ENCODE peak calls at places on chromosomes 12 and 14, in ten cellular contexts. W, G, K, E, U, X, Y, B, J and A are unnamed samples.

GRCh38 chr12:76310110-76310509 is 38.1 kb downstream of the BBS10 start:
- DNase-seq in K (peak; percentile 47), U (no peak), J (no peak), W (no peak), Y (no peak), X (no peak), G (no peak), B (no peak), E (no peak), A (no peak)

GRCh38 chr14:22471545-22472121 is 117.4 kb downstream of the DAD1 start:
- DNase-seq in E (no peak), W (peak; percentile 57), G (peak; percentile 14), Y (peak; percentile 32), U (peak; percentile 19), X (no peak), J (no peak), K (peak; percentile 37), B (no peak), A (peak; percentile 44)

GRCh38 chr12:79439179-79439825 is 251.5 kb downstream of the PAWR start:
- DNase-seq in G (no peak), Y (no peak), X (no peak), W (no peak), K (no peak), B (no peak), E (no peak), U (no peak), J (no peak), A (no peak)

GRCh38 chr12:24948452-24948815 is 467 bp downstream of the BCAT1 start:
- DNase-seq in X (peak; percentile 81), K (peak; percentile 46), W (no peak), E (no peak), U (no peak), Y (peak; percentile 26), G (peak; percentile 22), J (no peak), B (no peak), A (peak; percentile 19)

GRCh38 chr12:20376984-20377383 is 8.6 kb downstream of the PDE3A start:
- DNase-seq in J (no peak), X (no peak), Y (no peak), G (no peak), B (no peak), K (peak; percentile 50), E (no peak), W (no peak), U (no peak), A (no peak)

GRCh38 chr14:68153275-68153674 is 333.7 kb downstream of the RAD51B start:
- DNase-seq in U (no peak), B (no peak), X (no peak), W (no peak), Y (no peak), J (no peak), K (no peak), E (no peak), G (no peak), A (no peak)

GRCh38 chr14:90500665-90501370 is 104.0 kb downstream of the CALM1 start:
- DNase-seq in W (no peak), G (no peak), K (no peak), Y (no peak), X (no peak), U (no peak), J (no peak), B (no peak), E (peak; percentile 62), A (no peak)

GRCh38 chr12:22740656-22741350 is 115.8 kb downstream of the ETNK1 start:
- DNase-seq in K (no peak), Y (no peak), J (no peak), G (no peak), E (no peak), W (no peak), B (no peak), X (no peak), U (no peak), A (no peak)

GRCh38 chr12:30624009-30624408 is 71.7 kb downstream of the IPO8 start:
- DNase-seq in W (no peak), X (no peak), G (no peak), E (no peak), J (no peak), B (no peak), K (no peak), Y (no peak), U (peak; percentile 7), A (no peak)

GRCh38 chr12:122023339-122024131 is 1.9 kb downstream of the BCL7A start:
- DNase-seq in X (peak; percentile 65), G (peak; percentile 88), J (no peak), B (peak; percentile 47), U (peak; percentile 49), E (peak; percentile 87), Y (no peak), W (peak; percentile 77), K (peak; percentile 72), A (peak; percentile 35)

GRCh38 chr12:18296909-18297280 is 35.6 kb downstream of the PIK3C2G start:
- DNase-seq in X (no peak), E (no peak), G (no peak), J (no peak), Y (no peak), K (peak; percentile 11), W (no peak), B (no peak), U (no peak), A (no peak)

GRCh38 chr12:80100566-80100965 is 1.2 kb downstream of the OTOGL start:
- DNase-seq in X (no peak), W (no peak), E (no peak), U (no peak), G (peak; percentile 5), J (no peak), K (peak; percentile 58), Y (no peak), B (no peak), A (no peak)

GRCh38 chr12:28130625-28131598 is 59.3 kb upstream of the CCDC91 start:
- DNase-seq in E (peak; percentile 64), X (no peak), U (no peak), K (peak; percentile 96), J (no peak), W (peak; percentile 28), G (peak; percentile 51), B (no peak), Y (no peak), A (no peak)

GRCh38 chr12:93780115-93780641 is 103.0 kb downstream of the CRADD start:
- DNase-seq in U (no peak), E (peak; percentile 65), B (no peak), W (no peak), Y (no peak), X (no peak), K (peak; percentile 62), J (no peak), G (no peak), A (no peak)

GRCh38 chr14:99073401-99073800 is 198.6 kb downstream of the BCL11B start:
- DNase-seq in U (no peak), J (no peak), G (no peak), X (no peak), Y (no peak), E (no peak), B (peak; percentile 27), W (no peak), K (no peak), A (no peak)

GRCh38 chr14:99644723-99645544 is at the start of gene HHIPL1:
- DNase-seq in B (no peak), W (peak; percentile 49), X (no peak), E (no peak), U (no peak), J (no peak), K (peak; percentile 17), Y (no peak), G (peak; percentile 72), A (peak; percentile 45)

GRCh38 chr12:126558219-126558618 is 1493.0 kb downstream of the AACS start:
- DNase-seq in W (no peak), J (no peak), U (peak; percentile 51), Y (no peak), E (no peak), B (no peak), G (no peak), K (no peak), X (no peak), A (no peak)

GRCh38 chr12:78421011-78421410 is 443.6 kb upstream of the SYT1 start:
- DNase-seq in E (no peak), B (no peak), U (no peak), Y (no peak), W (no peak), J (no peak), G (no peak), X (no peak), K (no peak), A (no peak)

GRCh38 chr14:76752744-76753143 is 8.5 kb upstream of the VASH1 start:
- DNase-seq in Y (no peak), W (no peak), G (no peak), B (no peak), J (no peak), E (no peak), K (no peak), X (peak; percentile 41), U (no peak), A (no peak)

GRCh38 chr12:75975692-75976091 is 55.9 kb downstream of the PHLDA1 start:
- DNase-seq in J (no peak), E (no peak), G (no peak), W (no peak), B (no peak), U (peak; percentile 78), K (no peak), X (no peak), Y (no peak), A (no peak)

GRCh38 chr14:35229495-35230089 is 62.6 kb upstream of the PSMA6 start:
- DNase-seq in J (no peak), E (no peak), Y (no peak), G (no peak), W (no peak), U (peak; percentile 68), X (no peak), K (peak; percentile 18), B (no peak), A (no peak)

GRCh38 chr14:87489196-87489819 is 503.7 kb downstream of the GALC start:
- DNase-seq in K (no peak), E (no peak), Y (no peak), B (no peak), U (no peak), X (no peak), W (no peak), J (no peak), G (no peak), A (no peak)

GRCh38 chr14:65210827-65211192 is 108.5 kb upstream of the MAX start:
- DNase-seq in G (no peak), U (no peak), Y (no peak), K (no peak), W (no peak), B (no peak), X (no peak), E (no peak), J (no peak), A (no peak)

GRCh38 chr12:5428332-5429221 is 3.3 kb upstream of the NTF3 start:
- DNase-seq in Y (peak; percentile 38), G (peak; percentile 65), U (peak; percentile 78), B (no peak), E (no peak), X (no peak), W (no peak), J (no peak), K (peak; percentile 7), A (no peak)

GRCh38 chr12:93301171-93301570 is 76.6 kb upstream of the NUDT4 start:
- DNase-seq in B (no peak), J (no peak), Y (no peak), X (no peak), E (no peak), U (no peak), G (no peak), W (no peak), K (no peak), A (no peak)

GRCh38 chr12:1618489-1618888 is 10.5 kb upstream of the WNT5B start:
- DNase-seq in J (no peak), E (no peak), U (no peak), G (no peak), K (no peak), B (no peak), X (no peak), W (no peak), Y (no peak), A (no peak)

GRCh38 chr14:101219896-101220703 is 316.6 kb upstream of the RTL1 start:
- DNase-seq in B (no peak), K (no peak), E (peak; percentile 74), X (no peak), Y (no peak), U (no peak), G (no peak), J (no peak), W (no peak), A (no peak)

GRCh38 chr12:39830862-39831520 is 211.4 kb upstream of the ABCD2 start:
- DNase-seq in J (no peak), W (no peak), Y (no peak), K (peak; percentile 59), U (no peak), E (no peak), X (no peak), G (no peak), B (no peak), A (no peak)